ENCODE peak calls at places on chromosomes 7 and 10, in ten cellular contexts. One of them, this sample, is unnamed.

GRCh38 chr10:23375366-23375765 is 30.8 kb upstream of the C10orf67 start:
- DNase-seq in dorsolateral prefrontal cortex: no peak
- DNase-seq in stomach: no peak
- DNase-seq in tibial artery: no peak
- DNase-seq in body of pancreas: no peak
- DNase-seq in tibial nerve: no peak
- DNase-seq in A549: no peak
- DNase-seq in fibroblast of pulmonary artery: no peak
- DNase-seq in GM23338: no peak
- DNase-seq in transverse colon: no peak
- DNase-seq in this sample: no peak

GRCh38 chr7:50497068-50497642 is 47.0 kb upstream of the FIGNL1 start:
- DNase-seq in dorsolateral prefrontal cortex: no peak
- DNase-seq in stomach: no peak
- DNase-seq in tibial artery: no peak
- DNase-seq in body of pancreas: no peak
- DNase-seq in tibial nerve: no peak
- DNase-seq in A549: no peak
- DNase-seq in fibroblast of pulmonary artery: peak
- DNase-seq in GM23338: no peak
- DNase-seq in transverse colon: peak
- DNase-seq in this sample: peak

GRCh38 chr10:99374526-99374925 is 45.4 kb downstream of the CNNM1 start:
- DNase-seq in dorsolateral prefrontal cortex: no peak
- DNase-seq in stomach: no peak
- DNase-seq in tibial artery: no peak
- DNase-seq in body of pancreas: no peak
- DNase-seq in tibial nerve: no peak
- DNase-seq in A549: no peak
- DNase-seq in fibroblast of pulmonary artery: peak
- DNase-seq in GM23338: no peak
- DNase-seq in transverse colon: no peak
- DNase-seq in this sample: no peak

GRCh38 chr7:1514993-1515392 is 10.8 kb upstream of the INTS1 start:
- DNase-seq in dorsolateral prefrontal cortex: no peak
- DNase-seq in stomach: no peak
- DNase-seq in tibial artery: no peak
- DNase-seq in body of pancreas: no peak
- DNase-seq in tibial nerve: no peak
- DNase-seq in A549: peak
- DNase-seq in fibroblast of pulmonary artery: no peak
- DNase-seq in GM23338: no peak
- DNase-seq in transverse colon: no peak
- DNase-seq in this sample: no peak

GRCh38 chr7:143395187-143396149 is 13.2 kb downstream of the EPHA1 start:
- DNase-seq in dorsolateral prefrontal cortex: peak
- DNase-seq in stomach: peak
- DNase-seq in tibial artery: no peak
- DNase-seq in body of pancreas: no peak
- DNase-seq in tibial nerve: no peak
- DNase-seq in A549: no peak
- DNase-seq in fibroblast of pulmonary artery: no peak
- DNase-seq in GM23338: peak
- DNase-seq in transverse colon: no peak
- DNase-seq in this sample: peak

GRCh38 chr10:123808873-123809272 is 82.7 kb downstream of the CPXM2 start:
- DNase-seq in dorsolateral prefrontal cortex: no peak
- DNase-seq in stomach: no peak
- DNase-seq in tibial artery: no peak
- DNase-seq in body of pancreas: no peak
- DNase-seq in tibial nerve: no peak
- DNase-seq in A549: peak
- DNase-seq in fibroblast of pulmonary artery: peak
- DNase-seq in GM23338: no peak
- DNase-seq in transverse colon: no peak
- DNase-seq in this sample: no peak

GRCh38 chr7:47336178-47337020 is 245.5 kb downstream of the TNS3 start:
- DNase-seq in dorsolateral prefrontal cortex: no peak
- DNase-seq in stomach: no peak
- DNase-seq in tibial artery: peak
- DNase-seq in body of pancreas: no peak
- DNase-seq in tibial nerve: no peak
- DNase-seq in A549: no peak
- DNase-seq in fibroblast of pulmonary artery: peak
- DNase-seq in GM23338: no peak
- DNase-seq in transverse colon: no peak
- DNase-seq in this sample: no peak

GRCh38 chr7:50607524-50608125 is 42.4 kb upstream of the DDC start:
- DNase-seq in dorsolateral prefrontal cortex: no peak
- DNase-seq in stomach: no peak
- DNase-seq in tibial artery: no peak
- DNase-seq in body of pancreas: no peak
- DNase-seq in tibial nerve: no peak
- DNase-seq in A549: no peak
- DNase-seq in fibroblast of pulmonary artery: no peak
- DNase-seq in GM23338: no peak
- DNase-seq in transverse colon: no peak
- DNase-seq in this sample: no peak

GRCh38 chr10:80412521-80412920 is 4.2 kb downstream of the PRXL2A start:
- DNase-seq in dorsolateral prefrontal cortex: no peak
- DNase-seq in stomach: no peak
- DNase-seq in tibial artery: no peak
- DNase-seq in body of pancreas: no peak
- DNase-seq in tibial nerve: no peak
- DNase-seq in A549: no peak
- DNase-seq in fibroblast of pulmonary artery: no peak
- DNase-seq in GM23338: no peak
- DNase-seq in transverse colon: no peak
- DNase-seq in this sample: no peak

GRCh38 chr7:105799006-105799405 is 77.4 kb downstream of the ATXN7L1 start:
- DNase-seq in dorsolateral prefrontal cortex: no peak
- DNase-seq in stomach: no peak
- DNase-seq in tibial artery: no peak
- DNase-seq in body of pancreas: no peak
- DNase-seq in tibial nerve: no peak
- DNase-seq in A549: no peak
- DNase-seq in fibroblast of pulmonary artery: no peak
- DNase-seq in GM23338: peak
- DNase-seq in transverse colon: no peak
- DNase-seq in this sample: no peak

GRCh38 chr10:70461397-70462348 is 16.9 kb upstream of the PALD1 start:
- DNase-seq in dorsolateral prefrontal cortex: no peak
- DNase-seq in stomach: peak
- DNase-seq in tibial artery: peak
- DNase-seq in body of pancreas: peak
- DNase-seq in tibial nerve: peak
- DNase-seq in A549: peak
- DNase-seq in fibroblast of pulmonary artery: peak
- DNase-seq in GM23338: peak
- DNase-seq in transverse colon: peak
- DNase-seq in this sample: peak

GRCh38 chr10:69575164-69575722 is 2.0 kb upstream of the NEUROG3 start:
- DNase-seq in dorsolateral prefrontal cortex: no peak
- DNase-seq in stomach: no peak
- DNase-seq in tibial artery: no peak
- DNase-seq in body of pancreas: no peak
- DNase-seq in tibial nerve: no peak
- DNase-seq in A549: no peak
- DNase-seq in fibroblast of pulmonary artery: no peak
- DNase-seq in GM23338: no peak
- DNase-seq in transverse colon: no peak
- DNase-seq in this sample: no peak

GRCh38 chr7:118473271-118473670 is 248.8 kb downstream of the ANKRD7 start:
- DNase-seq in dorsolateral prefrontal cortex: no peak
- DNase-seq in stomach: no peak
- DNase-seq in tibial artery: no peak
- DNase-seq in body of pancreas: no peak
- DNase-seq in tibial nerve: no peak
- DNase-seq in A549: no peak
- DNase-seq in fibroblast of pulmonary artery: no peak
- DNase-seq in GM23338: no peak
- DNase-seq in transverse colon: no peak
- DNase-seq in this sample: no peak

GRCh38 chr10:33129181-33129928 is 171.3 kb upstream of the ITGB1 start:
- DNase-seq in dorsolateral prefrontal cortex: no peak
- DNase-seq in stomach: no peak
- DNase-seq in tibial artery: peak
- DNase-seq in body of pancreas: peak
- DNase-seq in tibial nerve: peak
- DNase-seq in A549: peak
- DNase-seq in fibroblast of pulmonary artery: peak
- DNase-seq in GM23338: no peak
- DNase-seq in transverse colon: no peak
- DNase-seq in this sample: no peak

GRCh38 chr7:109751241-109751640 is 1181.6 kb downstream of the DNAJB9 start:
- DNase-seq in dorsolateral prefrontal cortex: no peak
- DNase-seq in stomach: no peak
- DNase-seq in tibial artery: no peak
- DNase-seq in body of pancreas: no peak
- DNase-seq in tibial nerve: no peak
- DNase-seq in A549: peak
- DNase-seq in fibroblast of pulmonary artery: no peak
- DNase-seq in GM23338: no peak
- DNase-seq in transverse colon: no peak
- DNase-seq in this sample: no peak

GRCh38 chr7:114922151-114922651 is 307 bp downstream of the MDFIC start:
- DNase-seq in dorsolateral prefrontal cortex: no peak
- DNase-seq in stomach: peak
- DNase-seq in tibial artery: peak
- DNase-seq in body of pancreas: peak
- DNase-seq in tibial nerve: peak
- DNase-seq in A549: peak
- DNase-seq in fibroblast of pulmonary artery: peak
- DNase-seq in GM23338: peak
- DNase-seq in transverse colon: peak
- DNase-seq in this sample: peak
- H3K4me3 ChIP-seq in dorsolateral prefrontal cortex: peak
- H3K4me3 ChIP-seq in stomach: peak
- H3K4me3 ChIP-seq in tibial artery: peak
- H3K4me3 ChIP-seq in body of pancreas: peak
- H3K4me3 ChIP-seq in tibial nerve: peak
- H3K4me3 ChIP-seq in A549: peak
- H3K4me3 ChIP-seq in fibroblast of pulmonary artery: peak
- H3K4me3 ChIP-seq in GM23338: peak
- H3K4me3 ChIP-seq in transverse colon: peak
- H3K4me3 ChIP-seq in this sample: peak

GRCh38 chr10:126216221-126216701 is 172.0 kb downstream of the ADAM12 start:
- DNase-seq in dorsolateral prefrontal cortex: no peak
- DNase-seq in stomach: no peak
- DNase-seq in tibial artery: no peak
- DNase-seq in body of pancreas: no peak
- DNase-seq in tibial nerve: no peak
- DNase-seq in A549: no peak
- DNase-seq in fibroblast of pulmonary artery: peak
- DNase-seq in GM23338: no peak
- DNase-seq in transverse colon: no peak
- DNase-seq in this sample: no peak
- H3K4me3 ChIP-seq in dorsolateral prefrontal cortex: no peak
- H3K4me3 ChIP-seq in stomach: no peak
- H3K4me3 ChIP-seq in tibial artery: no peak
- H3K4me3 ChIP-seq in body of pancreas: no peak
- H3K4me3 ChIP-seq in tibial nerve: no peak
- H3K4me3 ChIP-seq in A549: no peak
- H3K4me3 ChIP-seq in fibroblast of pulmonary artery: no peak
- H3K4me3 ChIP-seq in GM23338: no peak
- H3K4me3 ChIP-seq in transverse colon: no peak
- H3K4me3 ChIP-seq in this sample: no peak

GRCh38 chr7:6729492-6730342 is 23.0 kb upstream of the ZNF12 start:
- DNase-seq in dorsolateral prefrontal cortex: peak
- DNase-seq in stomach: peak
- DNase-seq in tibial artery: peak
- DNase-seq in body of pancreas: peak
- DNase-seq in tibial nerve: peak
- DNase-seq in A549: peak
- DNase-seq in fibroblast of pulmonary artery: peak
- DNase-seq in GM23338: peak
- DNase-seq in transverse colon: peak
- DNase-seq in this sample: peak

GRCh38 chr7:6725003-6725402 is 18.3 kb upstream of the ZNF12 start:
- DNase-seq in dorsolateral prefrontal cortex: no peak
- DNase-seq in stomach: no peak
- DNase-seq in tibial artery: no peak
- DNase-seq in body of pancreas: no peak
- DNase-seq in tibial nerve: no peak
- DNase-seq in A549: no peak
- DNase-seq in fibroblast of pulmonary artery: no peak
- DNase-seq in GM23338: no peak
- DNase-seq in transverse colon: peak
- DNase-seq in this sample: no peak

GRCh38 chr7:6730343-6730633 is 23.5 kb upstream of the ZNF12 start:
- DNase-seq in dorsolateral prefrontal cortex: no peak
- DNase-seq in stomach: no peak
- DNase-seq in tibial artery: no peak
- DNase-seq in body of pancreas: peak
- DNase-seq in tibial nerve: no peak
- DNase-seq in A549: no peak
- DNase-seq in fibroblast of pulmonary artery: no peak
- DNase-seq in GM23338: peak
- DNase-seq in transverse colon: no peak
- DNase-seq in this sample: no peak
- H3K4me3 ChIP-seq in dorsolateral prefrontal cortex: peak
- H3K4me3 ChIP-seq in stomach: peak
- H3K4me3 ChIP-seq in tibial artery: peak
- H3K4me3 ChIP-seq in body of pancreas: peak
- H3K4me3 ChIP-seq in tibial nerve: peak
- H3K4me3 ChIP-seq in A549: peak
- H3K4me3 ChIP-seq in fibroblast of pulmonary artery: peak
- H3K4me3 ChIP-seq in GM23338: peak
- H3K4me3 ChIP-seq in transverse colon: peak
- H3K4me3 ChIP-seq in this sample: peak

GRCh38 chr10:86393401-86393800 is 26.8 kb upstream of the GRID1 start:
- DNase-seq in dorsolateral prefrontal cortex: no peak
- DNase-seq in stomach: no peak
- DNase-seq in tibial artery: no peak
- DNase-seq in body of pancreas: no peak
- DNase-seq in tibial nerve: no peak
- DNase-seq in A549: no peak
- DNase-seq in fibroblast of pulmonary artery: no peak
- DNase-seq in GM23338: no peak
- DNase-seq in transverse colon: no peak
- DNase-seq in this sample: peak

GRCh38 chr10:86391236-86391840 is 24.7 kb upstream of the GRID1 start:
- DNase-seq in dorsolateral prefrontal cortex: no peak
- DNase-seq in stomach: no peak
- DNase-seq in tibial artery: no peak
- DNase-seq in body of pancreas: no peak
- DNase-seq in tibial nerve: no peak
- DNase-seq in A549: no peak
- DNase-seq in fibroblast of pulmonary artery: no peak
- DNase-seq in GM23338: no peak
- DNase-seq in transverse colon: no peak
- DNase-seq in this sample: no peak

GRCh38 chr10:86393858-86394472 is 27.4 kb upstream of the GRID1 start:
- DNase-seq in dorsolateral prefrontal cortex: no peak
- DNase-seq in stomach: no peak
- DNase-seq in tibial artery: no peak
- DNase-seq in body of pancreas: no peak
- DNase-seq in tibial nerve: no peak
- DNase-seq in A549: no peak
- DNase-seq in fibroblast of pulmonary artery: no peak
- DNase-seq in GM23338: no peak
- DNase-seq in transverse colon: no peak
- DNase-seq in this sample: no peak

GRCh38 chr10:86391986-86392722 is 25.6 kb upstream of the GRID1 start:
- DNase-seq in dorsolateral prefrontal cortex: no peak
- DNase-seq in stomach: no peak
- DNase-seq in tibial artery: no peak
- DNase-seq in body of pancreas: no peak
- DNase-seq in tibial nerve: no peak
- DNase-seq in A549: no peak
- DNase-seq in fibroblast of pulmonary artery: no peak
- DNase-seq in GM23338: no peak
- DNase-seq in transverse colon: no peak
- DNase-seq in this sample: no peak

GRCh38 chr10:86392723-86393094 is 26.1 kb upstream of the GRID1 start:
- DNase-seq in dorsolateral prefrontal cortex: no peak
- DNase-seq in stomach: no peak
- DNase-seq in tibial artery: no peak
- DNase-seq in body of pancreas: no peak
- DNase-seq in tibial nerve: no peak
- DNase-seq in A549: no peak
- DNase-seq in fibroblast of pulmonary artery: no peak
- DNase-seq in GM23338: no peak
- DNase-seq in transverse colon: no peak
- DNase-seq in this sample: no peak
- H3K4me3 ChIP-seq in dorsolateral prefrontal cortex: no peak
- H3K4me3 ChIP-seq in stomach: no peak
- H3K4me3 ChIP-seq in tibial artery: no peak
- H3K4me3 ChIP-seq in body of pancreas: no peak
- H3K4me3 ChIP-seq in tibial nerve: no peak
- H3K4me3 ChIP-seq in A549: no peak
- H3K4me3 ChIP-seq in fibroblast of pulmonary artery: no peak
- H3K4me3 ChIP-seq in GM23338: no peak
- H3K4me3 ChIP-seq in transverse colon: no peak
- H3K4me3 ChIP-seq in this sample: no peak